ENCODE peak calls at places on chromosomes 5 and 9, in seven cellular contexts. P is NCI-H524, J is GM04503, H is H9, M is NCI-H774, Y is SW 1271, W is cerebellar nuclear complex. V is an unnamed sample.

GRCh38 chr9:123309611-123310010 is 41.2 kb upstream of the STRBP start:
- DNase-seq in M (no peak), P (no peak), Y (no peak), W (no peak), J (no peak), H (no peak), V (no peak)

GRCh38 chr9:131578016-131578415 is 32.7 kb downstream of the PRRT1B start:
- DNase-seq in P (peak), W (no peak), H (no peak), Y (no peak), M (no peak), J (no peak), V (peak)

GRCh38 chr5:165630211-165630866 is 2124.9 kb downstream of the MAT2B start:
- DNase-seq in J (no peak), P (peak), Y (peak), H (peak), M (peak), W (no peak), V (peak)

GRCh38 chr5:143889986-143890385 is 78.0 kb downstream of the HMHB1 start:
- DNase-seq in W (no peak), M (no peak), J (peak), P (no peak), Y (no peak), H (no peak), V (no peak)

GRCh38 chr5:143405063-143405746 is 1.7 kb upstream of the NR3C1 start:
- DNase-seq in J (no peak), M (peak), P (peak), H (peak), Y (peak), W (peak), V (peak)

GRCh38 chr5:80339116-80339515 is 19.3 kb downstream of the SPZ1 start:
- DNase-seq in Y (no peak), P (no peak), H (no peak), M (no peak), W (no peak), J (no peak), V (no peak)

GRCh38 chr5:131196331-131196730 is 25.6 kb downstream of the LYRM7 start:
- DNase-seq in J (peak), Y (no peak), W (no peak), H (no peak), P (no peak), M (no peak), V (no peak)

GRCh38 chr9:86321373-86321772 is 32.8 kb downstream of the TUT7 start:
- DNase-seq in J (peak), W (no peak), Y (no peak), M (no peak), P (no peak), H (no peak), V (no peak)

GRCh38 chr5:77993799-77994318 is 217.7 kb upstream of the TBCA start:
- DNase-seq in Y (no peak), H (no peak), P (peak), M (no peak), W (no peak), J (no peak), V (no peak)

GRCh38 chr5:138844812-138845513 is 30.2 kb downstream of the LRRTM2 start:
- DNase-seq in Y (no peak), W (no peak), J (peak), M (no peak), H (no peak), P (no peak), V (no peak)

GRCh38 chr5:138943615-138944173 is 68.6 kb upstream of the LRRTM2 start:
- DNase-seq in Y (no peak), H (no peak), M (no peak), J (no peak), P (no peak), W (no peak), V (peak)

GRCh38 chr9:93255994-93256877 is 72.3 kb downstream of the WNK2 start:
- DNase-seq in Y (no peak), H (peak), J (no peak), M (no peak), W (no peak), P (no peak), V (peak)

GRCh38 chr9:137550958-137551655 is 572 bp upstream of the MRPL41 start:
- DNase-seq in M (peak), H (peak), Y (peak), W (no peak), P (peak), J (no peak), V (no peak)

GRCh38 chr5:148957591-148958202 is 105.2 kb downstream of the SH3TC2 start:
- DNase-seq in M (peak), Y (peak), W (no peak), H (peak), J (no peak), P (peak), V (peak)

GRCh38 chr9:76415154-76415553 is 20.9 kb upstream of the RFK start:
- DNase-seq in M (no peak), W (no peak), J (no peak), Y (no peak), P (no peak), H (no peak), V (no peak)

GRCh38 chr5:115435776-115436712 is 108.5 kb downstream of the FEM1C start:
- DNase-seq in M (no peak), H (no peak), P (no peak), Y (no peak), J (no peak), W (no peak), V (no peak)

GRCh38 chr5:140360681-140361479 is 886 bp downstream of the SLC4A9 start:
- DNase-seq in H (no peak), M (no peak), Y (no peak), P (no peak), J (no peak), W (no peak), V (no peak)

GRCh38 chr5:32852535-32852934 is 141.4 kb downstream of the NPR3 start:
- DNase-seq in J (no peak), H (peak), P (no peak), M (no peak), Y (no peak), W (no peak), V (peak)

GRCh38 chr9:94945191-94946144 is 219.0 kb downstream of the AOPEP start:
- DNase-seq in M (no peak), W (no peak), Y (no peak), P (peak), J (peak), H (no peak), V (peak)

GRCh38 chr5:4563400-4563799 is 576.7 kb upstream of the ADAMTS16 start:
- DNase-seq in W (no peak), H (peak), Y (no peak), J (no peak), P (peak), M (no peak), V (peak)